ENCODE peak calls at places on chromosomes 4 and X, in five cellular contexts. One of them, this sample, is unnamed.

GRCh38 chr4:109046549-109047171 is 255.8 kb downstream of the COL25A1 start:
- DNase-seq in T1000: no peak
- DNase-seq in stimulated activated CD8-positive, alpha-beta memory T cell treated with anti-CD3 and anti-CD28 coated beads, Interleukin-4, amount 100 ng/mL, for 24 hours: no peak
- DNase-seq in AG10803: peak
- DNase-seq in activated T-helper 1 cell treated with anti-CD3 and anti-CD28 coated beads, Interleukin-2, amount 50 U/mL, for 16 hours: no peak
- DNase-seq in this sample: peak

GRCh38 chr4:113290666-113291065 is 241.2 kb downstream of the ANK2 start:
- DNase-seq in T1000: no peak
- DNase-seq in stimulated activated CD8-positive, alpha-beta memory T cell treated with anti-CD3 and anti-CD28 coated beads, Interleukin-4, amount 100 ng/mL, for 24 hours: no peak
- DNase-seq in AG10803: no peak
- DNase-seq in activated T-helper 1 cell treated with anti-CD3 and anti-CD28 coated beads, Interleukin-2, amount 50 U/mL, for 16 hours: no peak
- DNase-seq in this sample: no peak

GRCh38 chr4:81166431-81166830 is 48.6 kb downstream of the PRKG2 start:
- DNase-seq in T1000: no peak
- DNase-seq in stimulated activated CD8-positive, alpha-beta memory T cell treated with anti-CD3 and anti-CD28 coated beads, Interleukin-4, amount 100 ng/mL, for 24 hours: no peak
- DNase-seq in AG10803: peak
- DNase-seq in activated T-helper 1 cell treated with anti-CD3 and anti-CD28 coated beads, Interleukin-2, amount 50 U/mL, for 16 hours: no peak
- DNase-seq in this sample: peak

GRCh38 chr4:168129046-168129772 is 36.9 kb downstream of the ANXA10 start:
- DNase-seq in T1000: no peak
- DNase-seq in stimulated activated CD8-positive, alpha-beta memory T cell treated with anti-CD3 and anti-CD28 coated beads, Interleukin-4, amount 100 ng/mL, for 24 hours: no peak
- DNase-seq in AG10803: no peak
- DNase-seq in activated T-helper 1 cell treated with anti-CD3 and anti-CD28 coated beads, Interleukin-2, amount 50 U/mL, for 16 hours: no peak
- DNase-seq in this sample: no peak

GRCh38 chr4:47913328-47913727 is 1.1 kb downstream of the NFXL1 start:
- DNase-seq in T1000: no peak
- DNase-seq in stimulated activated CD8-positive, alpha-beta memory T cell treated with anti-CD3 and anti-CD28 coated beads, Interleukin-4, amount 100 ng/mL, for 24 hours: no peak
- DNase-seq in AG10803: peak
- DNase-seq in activated T-helper 1 cell treated with anti-CD3 and anti-CD28 coated beads, Interleukin-2, amount 50 U/mL, for 16 hours: no peak
- DNase-seq in this sample: peak

GRCh38 chr4:158823461-158823873 is 54.6 kb downstream of the FNIP2 start:
- DNase-seq in T1000: no peak
- DNase-seq in stimulated activated CD8-positive, alpha-beta memory T cell treated with anti-CD3 and anti-CD28 coated beads, Interleukin-4, amount 100 ng/mL, for 24 hours: no peak
- DNase-seq in AG10803: peak
- DNase-seq in activated T-helper 1 cell treated with anti-CD3 and anti-CD28 coated beads, Interleukin-2, amount 50 U/mL, for 16 hours: no peak
- DNase-seq in this sample: no peak

GRCh38 chrX:39613508-39613921 is 484.2 kb downstream of the BCOR start:
- DNase-seq in T1000: peak
- DNase-seq in stimulated activated CD8-positive, alpha-beta memory T cell treated with anti-CD3 and anti-CD28 coated beads, Interleukin-4, amount 100 ng/mL, for 24 hours: no peak
- DNase-seq in AG10803: no peak
- DNase-seq in activated T-helper 1 cell treated with anti-CD3 and anti-CD28 coated beads, Interleukin-2, amount 50 U/mL, for 16 hours: no peak
- DNase-seq in this sample: no peak

GRCh38 chrX:112851806-112852205 is 11.2 kb upstream of the AMOT start:
- DNase-seq in T1000: no peak
- DNase-seq in stimulated activated CD8-positive, alpha-beta memory T cell treated with anti-CD3 and anti-CD28 coated beads, Interleukin-4, amount 100 ng/mL, for 24 hours: no peak
- DNase-seq in AG10803: peak
- DNase-seq in activated T-helper 1 cell treated with anti-CD3 and anti-CD28 coated beads, Interleukin-2, amount 50 U/mL, for 16 hours: no peak
- DNase-seq in this sample: no peak

GRCh38 chr4:44563496-44563895 is 87.9 kb downstream of the YIPF7 start:
- DNase-seq in T1000: no peak
- DNase-seq in stimulated activated CD8-positive, alpha-beta memory T cell treated with anti-CD3 and anti-CD28 coated beads, Interleukin-4, amount 100 ng/mL, for 24 hours: no peak
- DNase-seq in AG10803: no peak
- DNase-seq in activated T-helper 1 cell treated with anti-CD3 and anti-CD28 coated beads, Interleukin-2, amount 50 U/mL, for 16 hours: no peak
- DNase-seq in this sample: no peak

This sample was measured in foreskin fibroblast.